ENCODE peak calls at places on chromosomes 11 and 22, in five cellular contexts. J is right lobe of liver, Z is GM23338, L is mesenchymal stem cell, A is esophagus muscularis mucosa. R is an unnamed sample.

GRCh38 chr22:41672780-41673509 is 15.7 kb downstream of the SNU13 start:
- DNase-seq in Z (peak), A (no peak), L (peak), J (no peak), R (no peak)

GRCh38 chr11:68684385-68685356 is at the start of gene GAL:
- DNase-seq in Z (peak), A (no peak), L (peak), J (no peak), R (no peak)

GRCh38 chr11:70397336-70397982 is 870 bp upstream of the CTTN start:
- DNase-seq in J (peak), L (no peak), Z (peak), A (no peak), R (no peak)

GRCh38 chr11:119416606-119417580 is 6.1 kb downstream of the THY1 start:
- DNase-seq in L (no peak), Z (peak), A (no peak), J (no peak), R (no peak)

GRCh38 chr11:65791719-65792213 is 4.9 kb downstream of the OVOL1 start:
- DNase-seq in A (no peak), J (no peak), Z (no peak), L (no peak), R (no peak)

GRCh38 chr11:65102142-65103095 is 6.4 kb downstream of the VPS51 start:
- DNase-seq in Z (no peak), J (peak), L (no peak), A (no peak), R (no peak)

GRCh38 chr11:68855205-68855978 is 13.7 kb upstream of the CPT1A start:
- DNase-seq in L (no peak), J (no peak), Z (peak), A (no peak), R (no peak)

GRCh38 chr22:48440673-48441552 is 1386.8 kb downstream of the BRD1 start:
- DNase-seq in L (no peak), J (peak), Z (no peak), A (no peak), R (no peak)

GRCh38 chr11:7892059-7892699 is 38.9 kb downstream of the OR10A6 start:
- DNase-seq in Z (no peak), A (no peak), L (peak), J (no peak), R (no peak)

GRCh38 chr11:63841554-63841953 is 2.6 kb downstream of the MARK2 start:
- DNase-seq in Z (peak), L (peak), A (no peak), J (no peak), R (no peak)
- H3K27ac ChIP-seq in Z (peak), L (peak), A (peak), J (no peak), R (peak)

DNA sequence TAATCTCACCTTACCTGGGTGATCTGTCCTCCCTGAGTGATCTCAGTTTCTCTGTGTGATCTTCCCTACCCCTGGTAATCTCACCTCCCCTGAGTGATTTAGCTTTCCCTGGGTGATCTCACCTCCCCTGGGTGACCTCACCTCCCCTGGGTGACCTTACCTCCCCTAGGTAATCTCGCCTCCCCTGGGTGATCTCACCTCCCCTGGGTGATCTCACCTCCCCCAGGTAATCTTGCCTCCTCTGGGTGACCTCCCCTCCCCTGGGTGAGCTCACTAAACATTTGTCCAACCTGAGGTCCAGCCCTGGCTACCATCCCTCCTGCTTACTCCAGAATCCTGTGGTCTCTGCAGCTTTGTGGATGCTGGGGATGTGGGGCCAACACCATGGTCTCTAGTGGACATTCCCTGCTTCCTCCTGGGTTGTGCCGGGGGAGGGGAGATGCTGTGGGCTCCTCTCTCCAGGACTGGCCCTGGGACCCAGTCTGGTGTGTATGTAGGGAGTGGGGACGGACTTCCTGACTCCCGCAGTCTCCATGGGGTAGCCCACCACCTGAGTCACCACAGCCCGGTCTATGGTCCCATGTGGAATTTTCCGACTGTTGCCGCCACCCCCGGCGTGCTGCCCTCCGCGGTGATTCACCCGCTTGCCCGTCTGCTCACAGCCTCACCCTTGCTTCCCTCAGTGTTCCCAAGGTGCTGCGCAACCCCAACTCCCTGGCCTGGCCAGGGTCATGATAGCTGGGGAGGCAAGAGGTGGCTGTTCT is 9.9 kb downstream of the LSP1 start:
- DNase-seq in A (no peak), Z (no peak), J (peak), L (peak), R (no peak)
- H3K27ac ChIP-seq in A (peak), Z (no peak), J (no peak), L (peak), R (peak)

DNA sequence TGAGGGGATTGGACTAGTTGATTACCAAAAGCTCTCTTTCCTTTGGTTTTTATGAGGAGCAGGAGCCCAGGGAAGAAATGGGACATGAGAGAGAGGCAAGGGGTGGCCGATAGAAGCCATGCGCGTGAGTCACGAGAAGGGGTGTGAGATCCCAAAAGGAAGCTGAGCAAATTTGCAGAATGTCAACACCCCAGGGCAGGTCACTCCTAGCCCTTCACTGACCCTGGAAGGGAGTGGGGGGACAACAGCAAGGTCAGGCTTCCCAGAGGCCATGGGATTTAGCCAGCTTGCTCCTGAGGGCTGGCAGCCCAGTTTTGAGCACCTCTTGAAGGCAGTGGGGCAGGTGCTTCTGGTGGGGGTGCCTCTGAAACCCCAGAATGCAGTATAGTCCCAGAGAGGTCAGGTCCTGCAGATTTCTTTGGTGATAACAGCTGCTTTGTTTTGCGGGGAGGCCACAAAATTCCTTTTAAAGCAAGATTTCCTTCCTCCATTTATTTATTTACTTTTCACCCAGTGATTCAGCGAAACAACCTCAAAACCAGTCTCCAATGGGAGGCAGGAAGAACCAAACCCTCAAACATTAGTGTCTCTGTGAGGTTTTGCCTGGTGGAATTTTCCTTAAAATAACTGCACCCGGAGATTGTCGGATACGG is 40.1 kb upstream of the TIMP3 start:
- DNase-seq in L (peak), A (no peak), Z (no peak), J (no peak), R (no peak)
- H3K27ac ChIP-seq in L (no peak), A (peak), Z (no peak), J (no peak), R (no peak)

GRCh38 chr11:95556011-95556341 is 233.6 kb downstream of the FAM76B start:
- DNase-seq in A (no peak), L (peak), Z (no peak), J (no peak), R (no peak)
- H3K27ac ChIP-seq in A (no peak), L (no peak), Z (no peak), J (no peak), R (peak)

DNA sequence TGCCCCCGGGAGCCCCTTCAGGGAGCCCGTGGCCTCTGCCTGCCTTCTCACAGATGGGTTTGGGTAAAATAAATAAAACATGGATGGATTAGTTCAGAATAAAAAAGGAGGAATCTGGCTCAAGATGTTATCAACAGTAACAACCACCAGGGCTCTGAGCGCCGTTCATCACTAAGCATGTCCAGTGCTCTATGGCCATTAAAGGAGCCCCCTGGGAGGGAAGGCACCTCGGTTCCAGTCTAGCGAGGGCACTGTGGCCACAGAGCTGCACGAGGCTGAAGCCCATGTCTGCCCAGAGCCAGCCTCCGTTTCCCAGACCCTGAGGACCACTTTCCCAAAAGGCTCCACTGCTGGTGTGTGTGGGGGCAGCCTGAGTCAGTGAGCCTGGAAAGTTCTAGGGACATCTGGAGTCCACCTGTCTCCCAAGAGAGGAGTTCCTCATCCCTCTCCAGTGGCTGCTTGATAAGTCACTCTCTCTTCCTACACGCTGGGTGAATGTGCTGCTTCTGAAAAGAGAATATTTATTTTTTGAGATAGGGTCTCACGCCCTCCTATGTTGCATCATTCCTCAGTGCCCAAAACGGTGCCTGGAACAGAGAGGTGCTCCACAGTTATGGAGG is 614.6 kb downstream of the TBC1D22A start:
- DNase-seq in L (no peak), J (peak), A (no peak), Z (no peak), R (no peak)
- H3K27ac ChIP-seq in L (no peak), J (no peak), A (no peak), Z (no peak), R (no peak)

GRCh38 chr11:126857860-126858808 is 142.4 kb downstream of the KIRREL3 start:
- DNase-seq in A (no peak), J (no peak), Z (no peak), L (no peak), R (no peak)
- H3K27ac ChIP-seq in A (no peak), J (no peak), Z (no peak), L (no peak), R (no peak)

DNA sequence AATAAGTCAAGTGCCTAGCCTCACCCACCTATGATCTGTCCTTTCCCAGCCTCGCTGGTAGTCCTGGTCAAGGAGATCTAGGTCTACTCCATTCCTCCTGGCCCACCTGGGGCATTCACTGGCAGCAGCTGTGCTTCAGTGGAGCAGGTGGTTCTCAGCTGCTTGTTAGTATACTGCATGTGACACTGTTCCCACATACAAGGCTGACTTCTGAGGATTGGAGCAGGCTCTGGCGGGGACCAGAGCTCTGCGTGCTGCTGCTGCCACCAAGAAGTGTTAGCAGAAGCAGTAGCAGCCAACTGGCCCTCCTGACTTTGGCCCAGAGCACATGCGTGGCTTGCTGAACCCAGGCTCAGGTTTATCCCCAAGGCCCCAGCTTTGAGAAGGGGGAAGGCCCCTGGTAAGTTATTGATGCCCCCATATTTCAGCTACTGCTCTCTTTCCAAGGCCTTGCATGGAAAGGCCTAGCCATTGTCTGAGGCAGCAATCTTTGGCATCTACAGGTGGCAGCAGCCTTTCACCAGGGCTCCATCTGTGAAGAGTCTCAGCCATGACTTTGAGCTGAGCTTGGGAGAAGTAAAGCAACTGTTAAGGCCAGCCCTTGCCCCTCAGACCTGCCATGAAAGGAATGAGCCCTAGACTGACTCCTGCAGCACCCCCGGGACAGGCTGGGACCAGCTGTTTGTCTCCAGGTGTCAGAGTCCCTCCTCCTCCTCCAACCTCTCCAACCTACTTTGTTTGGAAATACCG is 26.5 kb downstream of the ARHGAP1 start:
- DNase-seq in Z (no peak), A (no peak), J (peak), L (no peak), R (no peak)
- H3K27ac ChIP-seq in Z (peak), A (peak), J (peak), L (no peak), R (no peak)

GRCh38 chr11:28517621-28518020 is 409.4 kb downstream of the METTL15 start:
- DNase-seq in L (no peak), Z (no peak), A (no peak), J (no peak), R (no peak)

GRCh38 chr11:28520291-28520690 is 412.1 kb downstream of the METTL15 start:
- DNase-seq in L (no peak), Z (no peak), J (no peak), A (no peak), R (no peak)

GRCh38 chr11:28518825-28519224 is 410.6 kb downstream of the METTL15 start:
- DNase-seq in Z (no peak), A (no peak), J (no peak), L (no peak), R (no peak)

GRCh38 chr11:28524098-28524497 is 415.9 kb downstream of the METTL15 start:
- DNase-seq in J (no peak), L (no peak), Z (no peak), A (no peak), R (no peak)

DNA sequence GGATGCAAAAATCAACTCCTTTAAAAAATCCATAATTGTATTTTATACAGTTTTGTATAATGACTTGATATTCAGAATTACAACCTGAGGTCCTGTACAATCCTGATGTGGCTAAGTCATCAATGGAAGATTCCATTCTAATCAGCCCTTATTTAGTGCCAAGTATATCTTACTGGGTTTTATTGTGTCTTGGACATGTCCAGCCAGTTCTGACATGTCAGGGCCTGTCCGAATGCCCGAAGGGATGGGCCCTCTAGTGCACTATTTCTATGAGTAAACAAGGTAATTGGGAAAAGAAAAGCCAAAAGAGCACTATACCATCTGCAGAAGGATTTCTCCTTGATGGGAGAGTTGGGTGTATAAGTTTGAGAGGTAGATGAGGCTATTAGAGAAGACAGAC is 412.9 kb downstream of the METTL15 start:
- DNase-seq in Z (no peak), J (no peak), L (no peak), A (no peak), R (no peak)
- H3K27ac ChIP-seq in Z (no peak), J (no peak), L (no peak), A (no peak), R (no peak)

GRCh38 chr11:96271777-96272176 is 71.2 kb downstream of the MAML2 start:
- DNase-seq in Z (peak), J (no peak), L (no peak), A (no peak), R (no peak)

GRCh38 chr11:96272542-96273306 is 70.3 kb downstream of the MAML2 start:
- DNase-seq in A (no peak), J (no peak), L (peak), Z (peak), R (no peak)

GRCh38 chr11:96276836-96277235 is 66.2 kb downstream of the MAML2 start:
- DNase-seq in Z (no peak), J (no peak), A (no peak), L (no peak), R (no peak)

GRCh38 chr11:96275807-96276594 is 67.0 kb downstream of the MAML2 start:
- DNase-seq in Z (no peak), L (peak), J (no peak), A (no peak), R (no peak)

DNA sequence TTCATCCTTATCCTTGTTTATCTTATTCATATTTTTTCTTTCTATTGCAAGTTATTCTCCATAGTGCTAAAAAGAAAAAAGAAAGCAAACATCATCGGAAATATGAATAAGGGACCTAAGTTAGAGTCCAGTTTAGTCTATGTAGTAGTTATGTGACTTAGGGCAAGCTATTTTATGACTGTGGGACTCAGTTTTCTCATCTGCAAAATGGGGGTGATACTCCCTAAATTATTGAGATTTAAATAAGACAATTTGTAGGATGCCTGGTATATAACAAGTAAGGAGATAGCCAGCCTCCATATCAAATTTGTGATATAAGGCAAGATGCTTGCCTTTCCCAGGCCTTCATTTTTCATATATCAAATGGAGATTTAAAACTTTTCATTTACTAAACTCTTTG is 69.5 kb downstream of the MAML2 start:
- DNase-seq in L (no peak), Z (no peak), A (no peak), J (no peak), R (no peak)
- H3K27ac ChIP-seq in L (no peak), Z (no peak), A (no peak), J (no peak), R (no peak)